ENCODE peak calls at places on chromosomes 13 and 19, in five cellular contexts. One of them, this sample, is unnamed.

GRCh38 chr13:103272770-103273169 is 206.6 kb upstream of the SLC10A2 start:
- DNase-seq in neuronal stem cell: no peak
- DNase-seq in IMR-90: peak
- DNase-seq in BE2C: no peak
- DNase-seq in heart left ventricle: no peak
- DNase-seq in this sample: no peak

GRCh38 chr13:113457510-113457909 is 4.2 kb upstream of the ADPRHL1 start:
- DNase-seq in neuronal stem cell: no peak
- DNase-seq in IMR-90: no peak
- DNase-seq in BE2C: peak
- DNase-seq in heart left ventricle: no peak
- DNase-seq in this sample: no peak

GRCh38 chr19:17659996-17660395 is 28.2 kb downstream of the UNC13A start:
- DNase-seq in neuronal stem cell: no peak
- DNase-seq in IMR-90: no peak
- DNase-seq in BE2C: no peak
- DNase-seq in heart left ventricle: no peak
- DNase-seq in this sample: no peak

GRCh38 chr19:18439025-18439909 is 1.3 kb upstream of the ISYNA1 start:
- DNase-seq in neuronal stem cell: no peak
- DNase-seq in IMR-90: peak
- DNase-seq in BE2C: no peak
- DNase-seq in heart left ventricle: no peak
- DNase-seq in this sample: no peak

GRCh38 chr19:7861619-7862412 is 12.4 kb downstream of the PRR36 start:
- DNase-seq in neuronal stem cell: no peak
- DNase-seq in IMR-90: no peak
- DNase-seq in BE2C: peak
- DNase-seq in heart left ventricle: no peak
- DNase-seq in this sample: no peak

GRCh38 chr13:74464656-74465055 is 330.5 kb upstream of the KLF12 start:
- DNase-seq in neuronal stem cell: no peak
- DNase-seq in IMR-90: no peak
- DNase-seq in BE2C: no peak
- DNase-seq in heart left ventricle: no peak
- DNase-seq in this sample: no peak

GRCh38 chr19:54351474-54351873 is 12.5 kb upstream of the LILRA4 start:
- DNase-seq in neuronal stem cell: no peak
- DNase-seq in IMR-90: no peak
- DNase-seq in BE2C: no peak
- DNase-seq in heart left ventricle: no peak
- DNase-seq in this sample: no peak

GRCh38 chr13:32443111-32443510 is 15.2 kb upstream of the N4BP2L1 start:
- DNase-seq in neuronal stem cell: no peak
- DNase-seq in IMR-90: peak
- DNase-seq in BE2C: peak
- DNase-seq in heart left ventricle: no peak
- DNase-seq in this sample: peak

GRCh38 chr13:104253063-104253680 is 1187.0 kb upstream of the SLC10A2 start:
- DNase-seq in neuronal stem cell: no peak
- DNase-seq in IMR-90: no peak
- DNase-seq in BE2C: no peak
- DNase-seq in heart left ventricle: no peak
- DNase-seq in this sample: no peak

GRCh38 chr13:48859168-48860105 is 116.3 kb upstream of the FNDC3A start:
- DNase-seq in neuronal stem cell: no peak
- DNase-seq in IMR-90: no peak
- DNase-seq in BE2C: no peak
- DNase-seq in heart left ventricle: no peak
- DNase-seq in this sample: peak

GRCh38 chr13:31053896-31054295 is 107.8 kb downstream of the HSPH1 start:
- DNase-seq in neuronal stem cell: no peak
- DNase-seq in IMR-90: no peak
- DNase-seq in BE2C: no peak
- DNase-seq in heart left ventricle: no peak
- DNase-seq in this sample: no peak

GRCh38 chr13:34085199-34085598 is 267.2 kb downstream of the RFC3 start:
- DNase-seq in neuronal stem cell: no peak
- DNase-seq in IMR-90: no peak
- DNase-seq in BE2C: no peak
- DNase-seq in heart left ventricle: no peak
- DNase-seq in this sample: no peak

GRCh38 chr13:98910501-98910951 is 67.3 kb downstream of the DOCK9 start:
- DNase-seq in neuronal stem cell: no peak
- DNase-seq in IMR-90: peak
- DNase-seq in BE2C: no peak
- DNase-seq in heart left ventricle: no peak
- DNase-seq in this sample: peak

GRCh38 chr13:22915442-22916082 is 265.2 kb upstream of the SGCG start:
- DNase-seq in neuronal stem cell: peak
- DNase-seq in IMR-90: peak
- DNase-seq in BE2C: peak
- DNase-seq in heart left ventricle: peak
- DNase-seq in this sample: peak

GRCh38 chr19:45973564-45974338 is at the start of gene NOVA2:
- DNase-seq in neuronal stem cell: peak
- DNase-seq in IMR-90: peak
- DNase-seq in BE2C: peak
- DNase-seq in heart left ventricle: peak
- DNase-seq in this sample: peak

GRCh38 chr13:98475521-98475920 is 101.4 kb downstream of the STK24 start:
- DNase-seq in neuronal stem cell: peak
- DNase-seq in IMR-90: no peak
- DNase-seq in BE2C: no peak
- DNase-seq in heart left ventricle: no peak
- DNase-seq in this sample: peak

GRCh38 chr19:16143399-16144215 is at the start of gene HSH2D:
- DNase-seq in neuronal stem cell: no peak
- DNase-seq in IMR-90: no peak
- DNase-seq in BE2C: no peak
- DNase-seq in heart left ventricle: peak
- DNase-seq in this sample: peak

GRCh38 chr13:38216181-38216580 is 133.5 kb upstream of the UFM1 start:
- DNase-seq in neuronal stem cell: no peak
- DNase-seq in IMR-90: no peak
- DNase-seq in BE2C: no peak
- DNase-seq in heart left ventricle: no peak
- DNase-seq in this sample: no peak

GRCh38 chr13:97194473-97194872 is 27.7 kb upstream of the MBNL2 start:
- DNase-seq in neuronal stem cell: no peak
- DNase-seq in IMR-90: peak
- DNase-seq in BE2C: no peak
- DNase-seq in heart left ventricle: no peak
- DNase-seq in this sample: peak

GRCh38 chr13:54301085-54301484 is 1272.5 kb downstream of the OLFM4 start:
- DNase-seq in neuronal stem cell: no peak
- DNase-seq in IMR-90: no peak
- DNase-seq in BE2C: no peak
- DNase-seq in heart left ventricle: no peak
- DNase-seq in this sample: peak

GRCh38 chr13:100490692-100491091 is 97.9 kb downstream of the GGACT start:
- DNase-seq in neuronal stem cell: no peak
- DNase-seq in IMR-90: no peak
- DNase-seq in BE2C: no peak
- DNase-seq in heart left ventricle: no peak
- DNase-seq in this sample: peak

GRCh38 chr13:68816715-68817114 is 1290.9 kb upstream of the ATXN8OS start:
- DNase-seq in neuronal stem cell: no peak
- DNase-seq in IMR-90: no peak
- DNase-seq in BE2C: no peak
- DNase-seq in heart left ventricle: no peak
- DNase-seq in this sample: no peak

GRCh38 chr13:21501709-21502108 is 42.6 kb upstream of the ZDHHC20 start:
- DNase-seq in neuronal stem cell: no peak
- DNase-seq in IMR-90: no peak
- DNase-seq in BE2C: no peak
- DNase-seq in heart left ventricle: no peak
- DNase-seq in this sample: peak

GRCh38 chr19:16067205-16067938 is 8.9 kb upstream of the TPM4 start:
- DNase-seq in neuronal stem cell: no peak
- DNase-seq in IMR-90: peak
- DNase-seq in BE2C: no peak
- DNase-seq in heart left ventricle: no peak
- DNase-seq in this sample: no peak

GRCh38 chr13:109971006-109971744 is 184.8 kb upstream of the IRS2 start:
- DNase-seq in neuronal stem cell: no peak
- DNase-seq in IMR-90: no peak
- DNase-seq in BE2C: no peak
- DNase-seq in heart left ventricle: peak
- DNase-seq in this sample: no peak

GRCh38 chr19:45446295-45446694 is 21.5 kb upstream of the FOSB start:
- DNase-seq in neuronal stem cell: no peak
- DNase-seq in IMR-90: peak
- DNase-seq in BE2C: no peak
- DNase-seq in heart left ventricle: no peak
- DNase-seq in this sample: peak

GRCh38 chr13:113552079-113552478 is 32.5 kb upstream of the TFDP1 start:
- DNase-seq in neuronal stem cell: no peak
- DNase-seq in IMR-90: no peak
- DNase-seq in BE2C: no peak
- DNase-seq in heart left ventricle: peak
- DNase-seq in this sample: no peak

GRCh38 chr13:35565273-35565672 is 88.8 kb upstream of the MAB21L1 start:
- DNase-seq in neuronal stem cell: no peak
- DNase-seq in IMR-90: no peak
- DNase-seq in BE2C: no peak
- DNase-seq in heart left ventricle: no peak
- DNase-seq in this sample: no peak

GRCh38 chr13:92830821-92831220 is 395.8 kb upstream of the GPC6 start:
- DNase-seq in neuronal stem cell: no peak
- DNase-seq in IMR-90: no peak
- DNase-seq in BE2C: no peak
- DNase-seq in heart left ventricle: no peak
- DNase-seq in this sample: no peak

GRCh38 chr19:50646074-50646807 is 3.0 kb upstream of the C19orf81 start:
- DNase-seq in neuronal stem cell: no peak
- DNase-seq in IMR-90: peak
- DNase-seq in BE2C: peak
- DNase-seq in heart left ventricle: no peak
- DNase-seq in this sample: no peak

GRCh38 chr13:67351915-67352314 is 121.8 kb upstream of the PCDH9 start:
- DNase-seq in neuronal stem cell: no peak
- DNase-seq in IMR-90: peak
- DNase-seq in BE2C: no peak
- DNase-seq in heart left ventricle: no peak
- DNase-seq in this sample: no peak

GRCh38 chr19:22607653-22608430 is 26.3 kb upstream of the ZNF492 start:
- DNase-seq in neuronal stem cell: no peak
- DNase-seq in IMR-90: no peak
- DNase-seq in BE2C: no peak
- DNase-seq in heart left ventricle: no peak
- DNase-seq in this sample: no peak